ENCODE peak calls at places on chromosomes 11 and 22, in five cellular contexts. P is neural progenitor cell, Q is pancreas, Y is adrenal gland, W is testis. V is an unnamed sample.

GRCh38 chr11:45617886-45618601 is 47.4 kb downstream of the CHST1 start:
- DNase-seq in P (peak; percentile 58), Q (no peak), Y (no peak), W (no peak), V (no peak)

GRCh38 chr22:44446483-44446882 is 51.5 kb downstream of the RTL6 start:
- DNase-seq in P (no peak), Q (no peak), Y (no peak), W (no peak), V (no peak)

GRCh38 chr22:17734197-17734596 is 40.1 kb downstream of the BID start:
- DNase-seq in P (no peak), Q (no peak), Y (no peak), W (no peak), V (no peak)

GRCh38 chr11:63589000-63589399 is 25.2 kb downstream of the PLAAT3 start:
- DNase-seq in P (no peak), Q (no peak), Y (no peak), W (peak; percentile 41), V (no peak)

GRCh38 chr11:3867209-3868071 is 12.0 kb downstream of the STIM1 start:
- DNase-seq in P (no peak), Q (peak; percentile 55), Y (peak; percentile 49), W (peak; percentile 58), V (no peak)

GRCh38 chr11:3205261-3206127 is 13.1 kb downstream of the MRGPRG start:
- DNase-seq in P (no peak), Q (no peak), Y (no peak), W (no peak), V (no peak)

GRCh38 chr22:38177926-38178604 is 3.6 kb downstream of the PLA2G6 start:
- DNase-seq in P (peak; percentile 67), Q (no peak), Y (peak; percentile 88), W (peak; percentile 71), V (peak; percentile 60)

GRCh38 chr11:95282337-95282751 is 51.3 kb upstream of the SESN3 start:
- DNase-seq in P (peak; percentile 44), Q (no peak), Y (no peak), W (no peak), V (no peak)

GRCh38 chr11:79237111-79237510 is 203.7 kb downstream of the TENM4 start:
- DNase-seq in P (no peak), Q (no peak), Y (no peak), W (no peak), V (no peak)

GRCh38 chr11:19962795-19963163 is 197.5 kb downstream of the DBX1 start:
- DNase-seq in P (no peak), Q (no peak), Y (no peak), W (no peak), V (no peak)

GRCh38 chr22:32596471-32596870 is 121.9 kb downstream of the FBXO7 start:
- DNase-seq in P (no peak), Q (no peak), Y (no peak), W (no peak), V (no peak)

GRCh38 chr11:2687782-2688191 is 12.0 kb downstream of the KCNQ1OT1 start:
- DNase-seq in P (no peak), Q (no peak), Y (peak; percentile 67), W (no peak), V (no peak)

GRCh38 chr11:119702261-119702591 is 26.8 kb downstream of the NECTIN1 start:
- DNase-seq in P (no peak), Q (no peak), Y (no peak), W (no peak), V (no peak)

GRCh38 chr22:49295851-49296560 is 531.7 kb downstream of the BRD1 start:
- DNase-seq in P (no peak), Q (peak; percentile 9), Y (peak; percentile 6), W (peak; percentile 10), V (no peak)

GRCh38 chr11:32939046-32939445 is 46.4 kb downstream of the QSER1 start:
- DNase-seq in P (no peak), Q (no peak), Y (no peak), W (no peak), V (no peak)

GRCh38 chr11:113613619-113614018 is 92.5 kb downstream of the TMPRSS5 start:
- DNase-seq in P (no peak), Q (no peak), Y (no peak), W (no peak), V (no peak)

GRCh38 chr22:46320716-46321386 is 14.7 kb upstream of the TRMU start:
- DNase-seq in P (no peak), Q (no peak), Y (no peak), W (no peak), V (no peak)

GRCh38 chr11:112967082-112967481 is 5.9 kb downstream of the NCAM1 start:
- DNase-seq in P (no peak), Q (no peak), Y (no peak), W (no peak), V (no peak)

GRCh38 chr22:24434472-24435322 is 7.3 kb downstream of the ADORA2A start:
- DNase-seq in P (no peak), Q (no peak), Y (peak; percentile 48), W (no peak), V (no peak)

GRCh38 chr11:102148059-102148458 is 37.8 kb downstream of the YAP1 start:
- DNase-seq in P (no peak), Q (no peak), Y (no peak), W (no peak), V (no peak)

GRCh38 chr11:100851129-100851528 is 164.0 kb downstream of the ARHGAP42 start:
- DNase-seq in P (no peak), Q (no peak), Y (no peak), W (no peak), V (no peak)

GRCh38 chr11:100849914-100850235 is 162.8 kb downstream of the ARHGAP42 start:
- DNase-seq in P (no peak), Q (no peak), Y (no peak), W (no peak), V (no peak)

GRCh38 chr11:100851584-100852152 is 164.6 kb downstream of the ARHGAP42 start:
- DNase-seq in P (no peak), Q (no peak), Y (no peak), W (no peak), V (no peak)

GRCh38 chr11:100847696-100848216 is 160.7 kb downstream of the ARHGAP42 start:
- DNase-seq in P (no peak), Q (no peak), Y (no peak), W (no peak), V (no peak)

GRCh38 chr11:100849009-100849913 is 162.2 kb downstream of the ARHGAP42 start:
- DNase-seq in P (no peak), Q (no peak), Y (no peak), W (no peak), V (no peak)
- H3K27ac ChIP-seq in P (no peak overlapping the region), Q (no peak overlapping the region), Y (no peak overlapping the region), W (no peak overlapping the region), V (no peak overlapping the region)

GRCh38 chr11:68936676-68937620 is 33.3 kb downstream of the IGHMBP2 start:
- DNase-seq in P (no peak), Q (no peak), Y (no peak), W (no peak), V (no peak)
- H3K27ac ChIP-seq in P (no peak overlapping the region), Q (no peak overlapping the region), Y (no peak overlapping the region), W (no peak overlapping the region), V (no peak overlapping the region)

GRCh38 chr11:86558841-86559240 is 113.6 kb downstream of the ME3 start:
- DNase-seq in P (no peak), Q (no peak), Y (no peak), W (no peak), V (no peak)
- H3K27ac ChIP-seq in P (no peak overlapping the region), Q (no peak overlapping the region), Y (peak overlapping the region; percentile 61), W (peak overlapping the region; percentile 83), V (no peak overlapping the region)

DNA sequence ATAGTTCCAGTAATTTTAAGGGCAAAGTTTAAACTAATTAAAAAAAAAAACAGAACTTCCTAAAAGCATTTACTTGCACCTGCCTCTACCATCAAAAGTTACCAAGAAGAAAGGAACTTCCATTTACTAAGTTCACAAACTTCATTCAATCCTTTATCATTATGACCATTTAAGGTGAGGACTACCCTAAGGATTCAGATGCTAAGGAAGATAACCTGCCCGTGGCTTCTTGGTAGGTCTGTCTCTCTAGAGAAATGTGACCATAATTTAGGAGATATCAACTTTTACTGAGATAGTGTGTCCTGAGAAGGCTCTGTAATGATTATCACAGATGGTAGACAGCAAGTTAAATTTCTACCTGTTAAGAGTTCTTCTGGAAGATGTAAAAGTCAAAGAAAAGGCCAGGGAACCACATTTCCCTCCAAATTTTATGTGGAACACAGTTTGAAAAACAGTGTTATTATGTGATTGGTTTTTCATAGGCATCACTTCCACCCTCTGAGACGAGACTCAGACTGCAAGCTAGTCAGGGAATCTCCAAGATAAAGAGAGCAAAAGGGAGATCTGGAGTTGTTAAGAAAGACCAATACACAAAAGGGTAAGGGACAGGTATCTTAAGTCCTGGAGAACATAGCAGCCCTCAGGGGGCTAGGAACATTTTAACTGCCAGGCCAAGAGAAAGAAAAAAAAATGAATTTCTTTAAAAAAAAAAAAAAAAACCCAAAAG is 44.9 kb downstream of the CELF1 start:
- DNase-seq in P (no peak), Q (no peak), Y (no peak), W (no peak), V (no peak)
- H3K27ac ChIP-seq in P (peak overlapping the region; percentile 44), Q (no peak overlapping the region), Y (no peak overlapping the region), W (no peak overlapping the region), V (no peak overlapping the region)